ENCODE peak calls at places on chromosome 12, in six cellular contexts. X, I, R, L, D and C are unnamed samples.

GRCh38 chr12:122072031-122072970 is 6.3 kb upstream of the MLXIP start:
- DNase-seq in X (peak), I (no peak), R (no peak), L (peak), D (no peak), C (no peak)

GRCh38 chr12:4223273-4223855 is 50.2 kb upstream of the CCND2 start:
- DNase-seq in X (no peak), I (no peak), R (no peak), L (no peak), D (no peak), C (no peak)

GRCh38 chr12:102120886-102121285 is 903 bp downstream of the PARPBP start:
- DNase-seq in X (no peak), I (peak), R (no peak), L (peak), D (no peak), C (no peak)

GRCh38 chr12:29781176-29781575 is 2.6 kb downstream of the TMTC1 start:
- DNase-seq in X (no peak), I (no peak), R (no peak), L (peak), D (no peak), C (no peak)

GRCh38 chr12:96015672-96016071 is 19.5 kb upstream of the HAL start:
- DNase-seq in X (no peak), I (no peak), R (no peak), L (peak), D (no peak), C (no peak)

GRCh38 chr12:109147954-109148353 is 31.6 kb downstream of the ACACB start:
- DNase-seq in X (no peak), I (no peak), R (no peak), L (peak), D (no peak), C (no peak)

GRCh38 chr12:10374624-10375018 is 15.2 kb downstream of the KLRK1 start:
- DNase-seq in X (no peak), I (no peak), R (no peak), L (no peak), D (no peak), C (no peak)

GRCh38 chr12:130634866-130635265 is 81.2 kb downstream of the RIMBP2 start:
- DNase-seq in X (no peak), I (no peak), R (no peak), L (no peak), D (no peak), C (no peak)

GRCh38 chr12:2960432-2960956 is 1.3 kb downstream of the TEAD4 start:
- DNase-seq in X (no peak), I (no peak), R (no peak), L (peak), D (no peak), C (no peak)

GRCh38 chr12:95790025-95790911 is at the start of gene NTN4:
- DNase-seq in X (no peak), I (no peak), R (no peak), L (no peak), D (no peak), C (peak)

GRCh38 chr12:42332301-42332894 is 6.4 kb downstream of the PPHLN1 start:
- DNase-seq in X (no peak), I (peak), R (no peak), L (peak), D (peak), C (no peak)

GRCh38 chr12:104421343-104421742 is 35.4 kb upstream of the CHST11 start:
- DNase-seq in X (no peak), I (no peak), R (no peak), L (no peak), D (no peak), C (no peak)

GRCh38 chr12:10033783-10034381 is 3.4 kb downstream of the CLEC9A start:
- DNase-seq in X (no peak), I (peak), R (no peak), L (peak), D (no peak), C (no peak)

GRCh38 chr12:93943766-93944165 is 204.6 kb upstream of the PLXNC1 start:
- DNase-seq in X (no peak), I (no peak), R (no peak), L (peak), D (no peak), C (no peak)

GRCh38 chr12:54383041-54383609 is 1.4 kb downstream of the ZNF385A start:
- DNase-seq in X (peak), I (no peak), R (no peak), L (peak), D (no peak), C (no peak)

DNA sequence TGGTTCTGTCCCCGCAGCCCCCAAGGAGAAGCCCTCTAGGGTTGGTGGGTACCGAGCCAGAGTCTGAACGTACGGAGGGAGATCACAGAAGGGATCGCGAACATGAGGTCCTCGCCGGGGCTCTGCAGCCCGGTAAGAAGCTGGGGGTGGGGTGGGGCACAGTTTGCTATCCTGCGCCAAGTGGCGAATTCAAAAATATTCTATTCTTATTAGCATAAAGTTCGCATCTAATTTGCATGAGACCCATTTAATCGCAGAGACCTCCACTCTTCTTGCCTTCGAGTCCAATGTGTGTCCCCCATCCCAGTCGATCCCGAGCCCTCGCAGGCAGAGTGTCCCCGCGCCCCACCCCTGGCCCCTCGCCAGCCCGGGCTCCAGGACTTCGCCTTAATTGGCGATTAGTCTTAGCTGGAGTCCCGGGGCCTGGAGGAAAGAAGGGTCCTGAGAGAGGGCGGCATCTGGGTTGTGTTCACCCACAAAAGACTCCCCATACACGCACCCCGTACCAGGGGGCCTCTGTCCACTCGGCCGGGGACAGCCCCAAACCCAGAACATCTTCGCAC is 601 bp upstream of the ARHGEF25 start:
- DNase-seq in X (no peak), I (no peak), R (no peak), L (peak), D (no peak), C (no peak)
- H3K27ac ChIP-seq in X (no peak), I (no peak), R (no peak), L (no peak), D (no peak), C (peak)

DNA sequence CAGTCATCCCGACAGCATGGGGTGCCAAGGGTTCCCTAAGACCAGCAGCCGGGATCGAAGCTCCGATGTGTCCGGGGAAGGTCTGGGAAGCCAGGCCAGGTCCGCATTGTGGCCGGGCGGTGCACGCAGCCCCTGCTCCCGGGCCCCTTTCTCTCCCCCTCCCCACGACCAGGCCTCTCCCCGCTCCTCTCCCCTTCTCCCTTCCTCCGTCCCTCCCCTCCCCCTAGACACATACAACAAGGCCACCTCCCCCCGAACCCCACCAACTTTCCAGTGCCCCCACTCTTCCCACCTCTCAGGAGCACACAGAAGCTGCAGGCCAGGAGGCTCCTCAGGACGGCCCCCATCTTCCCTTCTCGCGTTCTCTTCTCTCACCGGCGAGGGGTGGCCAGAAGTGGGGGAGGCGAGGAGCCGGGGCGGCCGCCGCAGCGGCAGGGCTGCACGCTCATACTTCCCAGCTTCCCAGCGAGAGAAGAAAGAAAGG is 413 bp downstream of the LRP6 start:
- DNase-seq in X (no peak), I (no peak), R (no peak), L (peak), D (no peak), C (no peak)
- H3K27ac ChIP-seq in X (peak), I (no peak), R (no peak), L (peak), D (no peak), C (peak)

DNA sequence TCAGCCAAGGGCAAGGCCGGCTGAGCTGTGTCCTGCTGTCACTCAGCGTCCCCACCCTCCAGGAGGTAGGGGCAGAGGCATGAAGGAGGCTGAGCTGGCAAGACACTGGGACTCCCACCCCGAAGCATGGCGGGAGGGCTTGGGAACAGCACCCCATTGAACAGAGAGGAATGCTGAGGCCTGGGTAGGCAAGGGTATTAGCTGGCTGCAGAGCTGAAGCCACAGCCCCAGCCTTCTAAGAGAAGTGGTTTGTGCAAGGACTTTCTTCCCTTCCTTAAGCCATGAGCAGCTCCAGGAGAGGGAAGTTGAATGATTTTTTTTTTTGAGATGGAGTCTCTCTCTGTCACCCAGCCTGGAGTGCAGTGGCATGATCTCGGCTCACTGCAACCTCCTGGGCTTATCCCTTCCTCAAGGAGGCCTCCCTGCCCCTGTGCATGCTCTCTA is 6.6 kb upstream of the CFAP73 start:
- DNase-seq in X (no peak), I (no peak), R (no peak), L (no peak), D (no peak), C (no peak)
- H3K27ac ChIP-seq in X (no peak), I (peak), R (no peak), L (no peak), D (no peak), C (peak)

DNA sequence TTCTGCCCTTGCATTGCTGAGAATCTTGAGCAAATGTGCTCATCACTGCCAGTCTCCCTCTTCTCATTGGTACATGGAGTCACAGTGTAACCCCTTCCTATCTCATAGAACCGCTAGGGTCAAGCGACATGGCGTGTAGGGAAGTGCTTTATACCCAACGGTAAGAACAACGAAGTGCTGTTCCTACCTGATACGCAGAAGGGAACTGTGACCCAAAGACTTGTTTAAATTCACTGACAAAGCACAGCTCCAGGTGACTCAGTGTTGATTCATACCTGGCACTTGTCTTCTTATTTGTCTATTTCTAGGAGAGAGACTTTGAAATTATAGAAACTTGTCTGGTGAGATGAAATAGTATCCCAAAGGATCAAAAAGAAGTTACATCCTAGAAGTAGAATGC is 53.7 kb downstream of the FBXL14 start:
- DNase-seq in X (peak), I (no peak), R (no peak), L (no peak), D (no peak), C (no peak)
- H3K27ac ChIP-seq in X (no peak), I (no peak), R (no peak), L (no peak), D (no peak), C (no peak)